ENCODE peak calls at places on chromosomes 16 and 17, in seven cellular contexts. Z is HepG2, Y is heart right ventricle, G is progenitor cell of endocrine pancreas, C is iPS-NIHi11, O is frontal cortex, S is ascending aorta. P is an unnamed sample.

GRCh38 chr16:57865746-57866528 is 63.6 kb upstream of the KIFC3 start:
- DNase-seq in Z (no peak), Y (no peak), G (no peak), C (no peak), O (no peak), S (no peak), P (no peak)

GRCh38 chr16:23452221-23452571 is 793 bp downstream of the COG7 start:
- DNase-seq in Z (no peak), Y (no peak), G (no peak), C (no peak), O (no peak), S (no peak), P (no peak)

GRCh38 chr17:43464046-43464445 is 19.7 kb upstream of the DHX8 start:
- DNase-seq in Z (no peak), Y (no peak), G (no peak), C (no peak), O (no peak), S (no peak), P (no peak)

GRCh38 chr17:45405250-45406086 is 27.2 kb downstream of the ARHGAP27 start:
- DNase-seq in Z (no peak), Y (no peak), G (peak), C (peak), O (no peak), S (no peak), P (no peak)

GRCh38 chr17:58932956-58933355 is 173.7 kb downstream of the TRIM37 start:
- DNase-seq in Z (no peak), Y (no peak), G (no peak), C (no peak), O (no peak), S (no peak), P (peak)

GRCh38 chr17:11668633-11669032 is 70.4 kb downstream of the DNAH9 start:
- DNase-seq in Z (no peak), Y (no peak), G (no peak), C (peak), O (no peak), S (no peak), P (no peak)

GRCh38 chr17:77724876-77725615 is 233.5 kb upstream of the TNRC6C start:
- DNase-seq in Z (no peak), Y (no peak), G (no peak), C (no peak), O (no peak), S (peak), P (no peak)

GRCh38 chr16:65855171-65856145 is 511.0 kb upstream of the CDH5 start:
- DNase-seq in Z (no peak), Y (no peak), G (no peak), C (no peak), O (no peak), S (no peak), P (no peak)

GRCh38 chr17:80105762-80106161 is 4.4 kb downstream of the GAA start:
- DNase-seq in Z (no peak), Y (no peak), G (no peak), C (no peak), O (no peak), S (no peak), P (no peak)

GRCh38 chr17:15341966-15342365 is 569 bp upstream of the TEKT3 start:
- DNase-seq in Z (no peak), Y (no peak), G (no peak), C (no peak), O (no peak), S (no peak), P (no peak)

P was measured in NCI-H748 treated with DMSO at 0.1 percent for 48 hours.